ENCODE peak calls at places on chromosomes 3 and 15, in seven cellular contexts. Y is left lung; K is naive thymus-derived CD4-positive, alpha-beta T cell; R is IMR-90; Z is cardiac muscle cell; S is transverse colon; U is H9. W is an unnamed sample. For H3K4me1, the result is how much of the 10 kb centered on the place peaks cover.

GRCh38 chr3:119700269-119700919 is 2.4 kb upstream of the CFAP91 start:
- DNase-seq in Z (peak), K (no peak), U (no peak), Y (no peak), R (peak), S (peak), W (no peak)

GRCh38 chr3:159829056-159829995 is 159.3 kb upstream of the IL12A start:
- DNase-seq in K (no peak), S (peak), Y (no peak), Z (peak), U (no peak), R (peak), W (peak)

GRCh38 chr15:61367953-61368352 is 138.9 kb upstream of the RORA start:
- DNase-seq in Z (no peak), K (no peak), R (no peak), Y (no peak), U (peak), S (no peak), W (peak)

GRCh38 chr15:73637527-73637926 is 4.3 kb upstream of the NPTN start:
- DNase-seq in S (no peak), Z (peak), U (no peak), R (no peak), K (no peak), Y (no peak), W (no peak)

GRCh38 chr15:27676647-27677046 is 422.5 kb downstream of the OCA2 start:
- DNase-seq in Z (no peak), Y (no peak), R (no peak), K (no peak), S (no peak), U (no peak), W (no peak)

GRCh38 chr3:195254454-195255175 is 16.3 kb downstream of the XXYLT1 start:
- DNase-seq in K (no peak), Z (no peak), R (no peak), Y (peak), U (no peak), S (no peak), W (no peak)

GRCh38 chr3:59540696-59541095 is 490.9 kb upstream of the CFAP20DC start:
- DNase-seq in Y (no peak), S (no peak), U (no peak), Z (no peak), K (no peak), R (no peak), W (no peak)

GRCh38 chr3:10524799-10525301 is 19.5 kb upstream of the ATP2B2 start:
- DNase-seq in S (no peak), R (no peak), Y (no peak), Z (no peak), U (peak), K (no peak), W (no peak)

GRCh38 chr15:93063796-93064690 is 25.0 kb downstream of the RGMA start:
- DNase-seq in R (no peak), Y (peak), U (no peak), S (no peak), Z (no peak), K (no peak), W (no peak)

GRCh38 chr3:197758512-197758911 is 8.8 kb downstream of the FYTTD1 start:
- DNase-seq in K (no peak), Y (no peak), R (no peak), S (no peak), Z (no peak), U (no peak), W (no peak)

GRCh38 chr3:120093119-120093922 is 926 bp downstream of the GSK3B start:
- DNase-seq in S (peak), Y (no peak), U (no peak), Z (peak), R (peak), K (peak), W (peak)

DNA sequence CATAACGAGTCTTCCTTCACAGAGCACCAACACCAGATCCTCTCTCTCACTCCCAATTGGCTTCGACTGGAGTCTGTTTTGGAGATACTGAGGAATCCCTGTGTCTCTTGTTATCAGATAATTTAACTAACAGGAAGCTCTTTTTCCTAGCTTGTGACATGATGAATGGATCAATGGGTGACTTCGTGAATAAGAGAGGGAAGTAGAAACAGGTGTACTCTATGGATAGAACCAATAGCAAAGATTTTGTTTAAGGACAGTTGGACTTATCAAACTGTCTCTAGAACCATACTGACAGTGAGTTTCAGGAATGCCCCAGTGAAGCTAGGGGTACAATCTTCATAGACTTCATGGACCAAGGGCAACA is 29.4 kb upstream of the KLHL6 start:
- DNase-seq in S (no peak), K (no peak), Z (no peak), Y (no peak), R (no peak), U (no peak), W (no peak)
- H3K4me1 ChIP-seq in S (under half), K (under half), Z (under half), Y (under half), R (under half), U (under half), W (under half)

GRCh38 chr15:90099868-90100854 is 2.1 kb downstream of the IDH2 start:
- DNase-seq in U (no peak), S (peak), Z (peak), K (no peak), Y (no peak), R (peak), W (no peak)
- H3K4me1 ChIP-seq in U (under half), S (half or more), Z (half or more), K (half or more), Y (under half), R (under half), W (under half)

DNA sequence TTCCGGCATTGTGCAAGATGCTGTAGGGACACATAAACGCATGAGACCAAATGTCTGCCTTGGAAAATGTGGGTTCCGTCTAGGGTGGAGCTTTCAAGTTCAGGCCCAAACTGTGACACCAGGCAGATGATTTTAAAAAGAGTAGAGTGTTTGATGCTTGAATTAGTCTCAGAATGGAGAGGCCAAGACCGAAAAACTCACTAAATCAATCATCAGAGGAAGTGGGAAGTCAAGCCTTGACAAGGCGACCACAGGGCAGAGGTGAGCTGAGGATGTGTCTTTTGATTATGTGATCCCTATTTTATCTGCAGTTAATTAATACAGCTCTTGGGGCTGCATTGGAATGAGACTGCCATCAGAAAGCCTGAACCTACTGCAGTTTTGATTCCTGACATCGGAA is 275.4 kb downstream of the ABHD5 start:
- DNase-seq in S (no peak), Y (no peak), U (no peak), K (no peak), R (no peak), Z (no peak), W (no peak)
- H3K4me1 ChIP-seq in S (under half), Y (under half), U (under half), K (under half), R (under half), Z (under half), W (under half)

DNA sequence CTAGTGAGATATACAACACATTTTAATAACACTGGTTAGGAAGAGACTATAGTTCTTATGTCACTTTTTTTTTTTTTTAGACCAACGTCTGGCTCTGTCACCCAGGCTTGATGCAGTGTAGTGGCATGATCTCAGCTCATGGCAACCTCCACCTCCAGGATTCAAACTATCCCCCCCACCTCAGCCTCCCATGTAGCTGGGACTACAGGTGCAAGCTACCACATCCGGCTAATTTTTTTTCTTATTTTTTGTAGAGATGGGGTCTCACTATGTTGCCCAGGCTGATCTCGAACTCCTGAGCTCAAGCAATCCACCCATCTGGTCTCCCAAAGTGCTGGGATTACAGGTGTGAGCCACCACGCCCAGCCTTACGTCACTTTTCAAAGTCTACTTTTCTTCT is 100.8 kb downstream of the FOXP1 start:
- DNase-seq in S (no peak), K (no peak), Z (no peak), R (no peak), Y (no peak), U (no peak), W (no peak)
- H3K4me1 ChIP-seq in S (under half), K (under half), Z (under half), R (under half), Y (under half), U (under half), W (under half)

DNA sequence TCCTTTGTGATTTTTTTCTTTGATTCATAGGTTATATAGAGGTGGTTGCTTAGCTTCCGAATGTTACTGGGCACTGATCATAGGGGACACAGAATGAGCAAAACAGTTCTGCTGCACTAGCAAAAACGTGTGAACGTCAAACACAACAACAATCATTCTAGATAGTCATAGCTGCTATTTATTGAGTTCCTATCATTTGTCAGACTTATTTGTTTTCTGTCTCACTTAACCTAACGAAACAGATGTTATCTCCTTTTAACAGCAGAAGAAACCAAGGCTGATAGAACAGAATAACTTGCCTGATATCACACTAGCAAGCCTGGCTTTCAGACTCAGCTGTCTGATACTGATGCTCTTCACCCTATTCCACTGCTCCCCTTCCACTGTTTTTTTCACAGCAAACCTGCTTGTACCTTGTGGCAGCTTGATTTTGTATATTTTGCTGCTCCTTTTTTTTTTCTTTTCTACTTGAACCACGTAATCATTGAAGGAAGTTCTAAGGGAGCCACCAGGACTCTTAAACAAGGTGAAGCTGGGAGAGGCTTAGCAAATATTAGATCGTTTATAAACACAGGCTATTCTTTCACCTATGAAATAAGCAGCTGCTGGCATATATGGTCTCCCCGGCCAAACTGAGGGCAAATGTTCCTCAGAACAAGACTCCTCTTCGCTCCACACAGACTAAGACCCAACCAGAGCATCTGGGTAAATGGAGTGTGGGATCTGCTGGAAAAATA is 78.8 kb downstream of the MCF2L2 start:
- DNase-seq in R (no peak), Z (no peak), K (peak), S (no peak), Y (no peak), U (no peak), W (no peak)
- H3K4me1 ChIP-seq in R (under half), Z (under half), K (under half), S (under half), Y (under half), U (under half), W (under half)

GRCh38 chr3:38726751-38727150 is 77.3 kb upstream of the SCN5A start:
- DNase-seq in Y (peak), R (no peak), S (no peak), K (no peak), U (no peak), Z (no peak), W (no peak)

GRCh38 chr3:38730281-38730680 is 80.8 kb upstream of the SCN5A start:
- DNase-seq in U (no peak), Z (peak), S (no peak), K (no peak), R (peak), Y (no peak), W (no peak)

GRCh38 chr3:38728008-38728407 is 78.5 kb upstream of the SCN5A start:
- DNase-seq in R (no peak), Z (no peak), K (no peak), Y (no peak), U (no peak), S (no peak), W (no peak)

GRCh38 chr3:38725726-38726410 is 76.4 kb upstream of the SCN5A start:
- DNase-seq in K (no peak), R (peak), U (no peak), Z (peak), S (no peak), Y (no peak), W (no peak)

GRCh38 chr3:38731522-38731921 is 82.0 kb upstream of the SCN5A start:
- DNase-seq in S (no peak), K (no peak), U (no peak), Z (peak), R (peak), Y (no peak), W (no peak)
- H3K4me1 ChIP-seq in S (under half), K (under half), U (under half), Z (under half), R (under half), Y (under half), W (under half)

GRCh38 chr3:129491794-129492193 is 36.6 kb upstream of the RHO start:
- DNase-seq in Z (no peak), U (no peak), S (no peak), R (peak), K (no peak), Y (peak), W (no peak)

GRCh38 chr3:129492691-129493090 is 35.7 kb upstream of the RHO start:
- DNase-seq in S (no peak), U (no peak), Z (no peak), K (no peak), R (no peak), Y (peak), W (no peak)

GRCh38 chr3:129490273-129490675 is 38.2 kb upstream of the RHO start:
- DNase-seq in R (peak), K (peak), Y (peak), S (peak), Z (peak), U (peak), W (peak)

GRCh38 chr3:129487183-129487867 is 41.1 kb upstream of the RHO start:
- DNase-seq in R (no peak), S (no peak), K (no peak), Y (no peak), Z (no peak), U (no peak), W (no peak)

DNA sequence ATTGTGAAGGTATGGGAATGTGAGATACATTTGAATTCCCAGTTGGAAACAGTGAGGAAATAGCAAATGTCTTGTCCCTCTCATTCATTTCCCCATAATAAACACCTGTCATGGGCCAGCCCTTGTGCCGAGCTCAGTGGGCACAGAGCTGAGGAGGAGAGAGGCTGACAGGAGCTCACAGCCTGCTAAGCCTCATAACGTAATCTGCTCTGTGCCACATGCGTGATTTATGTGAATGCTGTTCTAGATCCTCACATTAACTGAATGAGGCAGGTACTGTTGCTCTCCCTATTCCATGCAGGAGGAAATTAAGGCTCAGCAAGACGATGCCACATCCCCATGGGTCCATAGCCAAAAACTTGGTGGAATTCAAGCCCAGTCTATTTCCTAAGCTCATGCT is 35.2 kb upstream of the RHO start:
- DNase-seq in Y (no peak), U (no peak), K (no peak), Z (no peak), R (no peak), S (no peak), W (no peak)
- H3K4me1 ChIP-seq in Y (under half), U (under half), K (under half), Z (under half), R (under half), S (under half), W (under half)

DNA sequence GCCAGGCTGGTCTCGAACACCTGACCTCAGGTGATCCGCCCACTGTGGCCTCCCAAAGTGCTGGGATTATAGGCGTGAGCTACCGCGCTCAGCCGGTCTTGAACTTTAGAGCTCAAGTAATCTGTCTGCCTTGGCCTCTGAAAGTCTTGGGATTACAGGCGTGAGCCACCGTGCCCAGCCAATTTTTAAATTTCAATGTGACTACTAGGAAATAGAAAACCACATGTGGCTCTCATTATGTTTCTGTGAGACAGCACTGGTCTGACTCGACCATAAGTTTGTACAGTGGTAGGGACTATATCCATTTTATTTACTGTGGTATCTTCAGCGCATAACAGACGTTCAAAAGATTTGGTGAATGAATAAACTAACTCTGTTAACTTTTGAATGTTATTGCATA is 9.1 kb downstream of the ZFAND6 start:
- DNase-seq in Y (no peak), S (no peak), Z (no peak), U (no peak), R (peak), K (no peak), W (no peak)
- H3K4me1 ChIP-seq in Y (under half), S (under half), Z (under half), U (under half), R (under half), K (under half), W (under half)

GRCh38 chr3:45509038-45509767 is 85.3 kb upstream of the LIMD1 start:
- DNase-seq in R (peak), Y (no peak), K (no peak), U (peak), S (no peak), Z (peak), W (no peak)

GRCh38 chr3:45509768-45510129 is 84.8 kb upstream of the LIMD1 start:
- DNase-seq in Y (no peak), U (peak), R (no peak), K (no peak), Z (no peak), S (no peak), W (no peak)

GRCh38 chr3:45507820-45508317 is 86.7 kb upstream of the LIMD1 start:
- DNase-seq in Y (no peak), U (peak), R (peak), Z (peak), S (no peak), K (peak), W (peak)

GRCh38 chr3:45506751-45507391 is 87.7 kb upstream of the LIMD1 start:
- DNase-seq in Z (no peak), U (no peak), S (no peak), Y (no peak), K (no peak), R (peak), W (no peak)

DNA sequence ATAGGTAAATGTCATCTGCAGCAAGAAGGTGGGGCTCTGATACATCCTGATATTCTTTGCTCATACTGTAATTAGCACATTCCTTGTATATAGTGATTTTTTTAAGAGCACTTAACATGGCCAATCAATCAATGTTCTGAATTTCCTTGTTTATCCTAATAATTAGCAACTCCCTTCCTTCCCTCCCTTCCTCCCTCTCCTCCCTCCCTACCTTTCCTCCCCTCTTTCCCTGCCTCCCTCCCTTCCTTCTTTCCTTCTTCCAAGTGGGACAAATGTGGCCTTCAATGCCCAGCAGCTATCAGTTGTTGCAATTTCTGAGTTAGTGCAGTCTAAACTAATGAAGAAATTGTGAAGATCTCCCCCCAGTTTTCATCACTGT is 85.9 kb upstream of the LIMD1 start:
- DNase-seq in K (no peak), Z (no peak), R (no peak), S (no peak), Y (no peak), U (no peak), W (no peak)
- H3K4me1 ChIP-seq in K (under half), Z (under half), R (under half), S (under half), Y (under half), U (under half), W (under half)